ENCODE peak calls at places on chromosomes 7 and 10, in ten cellular contexts. C, U, I, J, A, B, H, Y, P and V are unnamed samples.

GRCh38 chr10:58723977-58724376 is 211.3 kb downstream of the BICC1 start:
- DNase-seq in C (no peak), U (no peak), I (no peak), J (no peak), A (peak; percentile 58), B (no peak), H (no peak), Y (no peak), P (no peak), V (no peak)

GRCh38 chr7:137591444-137591843 is 247.9 kb upstream of the PTN start:
- DNase-seq in C (no peak), U (no peak), I (no peak), J (no peak), A (peak; percentile 82), B (no peak), H (no peak), Y (no peak), P (peak; percentile 61), V (no peak)

GRCh38 chr7:82164813-82165212 is 278.8 kb downstream of the CACNA2D1 start:
- DNase-seq in C (no peak), U (peak; percentile 61), I (peak; percentile 29), J (peak; percentile 36), A (peak; percentile 84), B (peak; percentile 20), H (peak; percentile 27), Y (no peak), P (peak; percentile 86), V (no peak)

GRCh38 chr10:133464582-133465031 is 10.9 kb downstream of the SCART1 start:
- DNase-seq in C (peak; percentile 6), U (no peak), I (no peak), J (no peak), A (no peak), B (peak; percentile 13), H (no peak), Y (peak; percentile 46), P (no peak), V (peak; percentile 47)

GRCh38 chr10:11610855-11611247 is 599 bp downstream of the USP6NL start:
- DNase-seq in C (peak; percentile 35), U (peak; percentile 66), I (peak; percentile 45), J (no peak), A (peak; percentile 73), B (peak; percentile 50), H (peak; percentile 45), Y (peak; percentile 68), P (peak; percentile 62), V (peak; percentile 14)

GRCh38 chr7:1810961-1811849 is 141.1 kb downstream of the ELFN1 start:
- DNase-seq in C (no peak), U (no peak), I (no peak), J (peak; percentile 1), A (peak; percentile 44), B (no peak), H (no peak), Y (peak; percentile 52), P (no peak), V (no peak)

GRCh38 chr7:46934198-46934825 is 647.6 kb downstream of the TNS3 start:
- DNase-seq in C (no peak), U (no peak), I (no peak), J (peak; percentile 33), A (peak; percentile 51), B (no peak), H (no peak), Y (no peak), P (no peak), V (no peak)

GRCh38 chr7:13952921-13953320 is 36.5 kb downstream of the ETV1 start:
- DNase-seq in C (no peak), U (no peak), I (no peak), J (no peak), A (no peak), B (no peak), H (no peak), Y (no peak), P (no peak), V (no peak)

GRCh38 chr7:32223721-32224120 is 153.5 kb upstream of the PDE1C start:
- DNase-seq in C (no peak), U (no peak), I (no peak), J (no peak), A (no peak), B (no peak), H (no peak), Y (no peak), P (no peak), V (no peak)

GRCh38 chr7:27952393-27953290 is 212.7 kb downstream of the TAX1BP1 start:
- DNase-seq in C (no peak), U (no peak), I (no peak), J (no peak), A (peak; percentile 80), B (no peak), H (no peak), Y (no peak), P (no peak), V (no peak)

GRCh38 chr7:26439502-26440252 is 148.0 kb downstream of the SNX10 start:
- DNase-seq in C (no peak), U (no peak), I (no peak), J (no peak), A (no peak), B (no peak), H (no peak), Y (no peak), P (no peak), V (peak; percentile 73)

GRCh38 chr10:121167534-121168243 is 316.5 kb downstream of the WDR11 start:
- DNase-seq in C (no peak), U (no peak), I (no peak), J (no peak), A (no peak), B (peak; percentile 34), H (no peak), Y (no peak), P (no peak), V (no peak)

GRCh38 chr10:121171825-121172224 is 320.7 kb downstream of the WDR11 start:
- DNase-seq in C (no peak), U (no peak), I (no peak), J (no peak), A (no peak), B (no peak), H (no peak), Y (no peak), P (no peak), V (no peak)

GRCh38 chr10:121168513-121169216 is 317.5 kb downstream of the WDR11 start:
- DNase-seq in C (no peak), U (no peak), I (no peak), J (no peak), A (no peak), B (no peak), H (no peak), Y (no peak), P (peak; percentile 60), V (no peak)

GRCh38 chr10:121172406-121172805 is 321.2 kb downstream of the WDR11 start:
- DNase-seq in C (no peak), U (no peak), I (no peak), J (no peak), A (no peak), B (no peak), H (no peak), Y (no peak), P (no peak), V (no peak)

DNA sequence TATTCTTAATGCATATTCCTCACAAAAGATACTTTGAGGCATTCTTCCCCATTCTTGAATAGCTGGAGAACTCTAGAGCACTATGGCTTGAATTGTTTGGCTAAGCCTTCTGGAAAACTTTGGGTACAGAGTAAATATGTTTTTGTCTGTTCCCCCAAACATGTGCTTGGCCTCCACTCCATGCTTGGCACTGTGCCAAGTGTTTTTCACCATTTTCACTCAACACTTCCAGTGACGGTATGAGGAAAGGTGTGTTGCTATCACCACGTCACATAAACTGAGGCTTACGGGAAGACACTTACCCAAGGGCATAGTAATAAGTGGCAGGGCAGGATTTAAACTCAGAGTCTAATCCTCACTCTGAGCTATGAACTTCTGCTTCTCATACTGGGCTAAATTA is 318.2 kb downstream of the WDR11 start:
- DNase-seq in C (no peak), U (no peak), I (no peak), J (no peak), A (no peak), B (no peak), H (no peak), Y (no peak), P (no peak), V (no peak)
- H3K4me1 ChIP-seq in C (no peaks in the 10 kb centered on the region), U (no peaks in the 10 kb centered on the region), I (no peaks in the 10 kb centered on the region), J (no peaks in the 10 kb centered on the region), A (no peaks in the 10 kb centered on the region), B (no peaks in the 10 kb centered on the region), H (no peaks in the 10 kb centered on the region), Y (no peaks in the 10 kb centered on the region), P (no peaks in the 10 kb centered on the region), V (no peaks in the 10 kb centered on the region)

DNA sequence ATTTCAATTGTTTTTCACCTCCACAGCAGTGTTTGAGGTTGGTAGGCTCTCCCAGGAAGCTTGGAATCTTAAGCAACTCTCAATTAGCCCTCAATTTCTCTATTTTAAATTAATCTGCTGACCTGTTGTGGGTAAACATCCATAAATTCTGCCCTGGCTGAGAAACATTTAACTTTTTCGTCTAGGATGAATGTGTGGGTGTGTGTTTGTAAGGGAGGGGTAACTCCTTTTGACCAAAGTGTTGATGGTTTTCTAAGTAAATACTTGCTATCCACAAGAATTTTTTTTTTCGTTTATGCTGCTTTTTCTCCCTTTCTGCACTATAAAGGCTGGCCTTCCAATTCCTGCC is 973 bp downstream of the PPP3CB start:
- DNase-seq in C (no peak), U (no peak), I (no peak), J (no peak), A (peak; percentile 53), B (no peak), H (no peak), Y (no peak), P (peak; percentile 0), V (no peak)
- H3K4me1 ChIP-seq in C (peaks cover 63% of the 10 kb centered on the region), U (peaks cover 47% of the 10 kb centered on the region), I (peaks cover 12% of the 10 kb centered on the region), J (peaks cover 32% of the 10 kb centered on the region), A (peaks cover 30% of the 10 kb centered on the region), B (peaks cover 7% of the 10 kb centered on the region), H (peaks cover 43% of the 10 kb centered on the region), Y (peaks cover 34% of the 10 kb centered on the region), P (peaks cover 3% of the 10 kb centered on the region), V (no peaks in the 10 kb centered on the region)

DNA sequence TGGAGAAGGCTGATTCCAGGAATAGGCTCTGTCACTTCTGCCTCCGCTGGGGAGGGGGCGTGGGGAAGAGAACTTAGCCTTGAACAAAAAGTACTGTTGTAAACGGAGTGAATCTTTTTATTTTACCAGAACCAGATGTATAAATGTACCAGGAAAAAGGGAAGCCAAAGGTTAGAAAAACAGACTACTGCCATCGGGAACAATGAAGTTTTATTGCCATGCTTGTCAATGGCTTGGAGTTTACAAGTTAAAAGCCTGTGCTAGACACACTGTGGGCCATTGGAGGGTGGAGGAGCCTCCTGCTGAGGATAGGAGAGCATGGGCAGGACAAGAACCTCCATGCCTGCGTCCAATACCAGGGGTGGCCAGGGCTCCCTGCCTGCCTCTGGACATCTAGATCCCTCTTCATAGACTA is 161.7 kb upstream of the LYZL2 start:
- DNase-seq in C (no peak), U (no peak), I (no peak), J (no peak), A (no peak), B (peak; percentile 39), H (no peak), Y (no peak), P (no peak), V (no peak)
- H3K4me1 ChIP-seq in C (no peaks in the 10 kb centered on the region), U (no peaks in the 10 kb centered on the region), I (no peaks in the 10 kb centered on the region), J (no peaks in the 10 kb centered on the region), A (peaks cover 3% of the 10 kb centered on the region), B (no peaks in the 10 kb centered on the region), H (no peaks in the 10 kb centered on the region), Y (no peaks in the 10 kb centered on the region), P (no peaks in the 10 kb centered on the region), V (no peaks in the 10 kb centered on the region)

DNA sequence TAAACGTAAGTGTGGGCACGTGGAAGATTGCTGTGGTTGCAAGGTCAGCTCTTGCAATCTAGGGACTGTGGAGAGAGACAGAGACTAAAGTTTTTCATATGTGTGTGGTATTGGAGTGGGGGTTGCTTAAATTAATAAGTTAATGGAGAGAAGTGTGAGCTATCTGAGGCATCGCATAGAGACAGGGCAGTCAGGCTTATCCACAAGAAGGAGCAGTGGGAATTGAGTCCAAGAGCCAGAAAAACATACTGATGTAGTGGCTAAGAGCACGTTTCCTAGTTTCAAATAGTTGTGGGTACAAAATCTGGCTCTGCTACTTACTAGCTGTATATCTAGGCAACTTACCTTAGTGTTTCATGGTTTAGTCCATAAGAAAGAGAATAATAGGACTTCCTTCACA is 65.8 kb downstream of the SORCS3 start:
- DNase-seq in C (no peak), U (no peak), I (no peak), J (no peak), A (no peak), B (no peak), H (no peak), Y (no peak), P (no peak), V (no peak)
- H3K4me1 ChIP-seq in C (peaks cover 48% of the 10 kb centered on the region), U (no peaks in the 10 kb centered on the region), I (no peaks in the 10 kb centered on the region), J (no peaks in the 10 kb centered on the region), A (no peaks in the 10 kb centered on the region), B (no peaks in the 10 kb centered on the region), H (no peaks in the 10 kb centered on the region), Y (peaks cover 8% of the 10 kb centered on the region), P (peaks cover 12% of the 10 kb centered on the region), V (no peaks in the 10 kb centered on the region)